ENCODE peak calls at places on chromosome 1, in four cellular contexts. One of them, this sample, is unnamed.

GRCh38 chr1:41558761-41559171 is 74.3 kb upstream of the EDN2 start:
- DNase-seq in neuronal stem cell: no peak
- DNase-seq in activated naive CD8-positive, alpha-beta T cell treated with anti-CD3 and anti-CD28 coated beads, Interleukin-2, amount 50 U/mL, for 24 hours: no peak
- DNase-seq in stimulated activated CD8-positive, alpha-beta memory T cell treated with anti-CD3 and anti-CD28 coated beads, Interleukin-4, amount 100 ng/mL, for 1 hour: no peak
- DNase-seq in this sample: no peak

GRCh38 chr1:240575976-240576666 is 35.8 kb downstream of the GREM2 start:
- DNase-seq in neuronal stem cell: no peak
- DNase-seq in activated naive CD8-positive, alpha-beta T cell treated with anti-CD3 and anti-CD28 coated beads, Interleukin-2, amount 50 U/mL, for 24 hours: peak
- DNase-seq in stimulated activated CD8-positive, alpha-beta memory T cell treated with anti-CD3 and anti-CD28 coated beads, Interleukin-4, amount 100 ng/mL, for 1 hour: no peak
- DNase-seq in this sample: no peak

GRCh38 chr1:27045973-27046558 is 33.4 kb upstream of the TENT5B start:
- DNase-seq in neuronal stem cell: peak
- DNase-seq in activated naive CD8-positive, alpha-beta T cell treated with anti-CD3 and anti-CD28 coated beads, Interleukin-2, amount 50 U/mL, for 24 hours: peak
- DNase-seq in stimulated activated CD8-positive, alpha-beta memory T cell treated with anti-CD3 and anti-CD28 coated beads, Interleukin-4, amount 100 ng/mL, for 1 hour: peak
- DNase-seq in this sample: peak

GRCh38 chr1:210448293-210448892 is 119.7 kb downstream of the HHAT start:
- DNase-seq in neuronal stem cell: peak
- DNase-seq in activated naive CD8-positive, alpha-beta T cell treated with anti-CD3 and anti-CD28 coated beads, Interleukin-2, amount 50 U/mL, for 24 hours: peak
- DNase-seq in stimulated activated CD8-positive, alpha-beta memory T cell treated with anti-CD3 and anti-CD28 coated beads, Interleukin-4, amount 100 ng/mL, for 1 hour: no peak
- DNase-seq in this sample: peak

GRCh38 chr1:76158126-76158525 is 83.6 kb downstream of the ST6GALNAC3 start:
- DNase-seq in neuronal stem cell: no peak
- DNase-seq in activated naive CD8-positive, alpha-beta T cell treated with anti-CD3 and anti-CD28 coated beads, Interleukin-2, amount 50 U/mL, for 24 hours: no peak
- DNase-seq in stimulated activated CD8-positive, alpha-beta memory T cell treated with anti-CD3 and anti-CD28 coated beads, Interleukin-4, amount 100 ng/mL, for 1 hour: no peak
- DNase-seq in this sample: no peak

GRCh38 chr1:70504821-70505193 is 93.7 kb downstream of the CTH start:
- DNase-seq in neuronal stem cell: no peak
- DNase-seq in activated naive CD8-positive, alpha-beta T cell treated with anti-CD3 and anti-CD28 coated beads, Interleukin-2, amount 50 U/mL, for 24 hours: no peak
- DNase-seq in stimulated activated CD8-positive, alpha-beta memory T cell treated with anti-CD3 and anti-CD28 coated beads, Interleukin-4, amount 100 ng/mL, for 1 hour: no peak
- DNase-seq in this sample: peak

GRCh38 chr1:167054946-167055630 is 35.1 kb downstream of the GPA33 start:
- DNase-seq in neuronal stem cell: no peak
- DNase-seq in activated naive CD8-positive, alpha-beta T cell treated with anti-CD3 and anti-CD28 coated beads, Interleukin-2, amount 50 U/mL, for 24 hours: no peak
- DNase-seq in stimulated activated CD8-positive, alpha-beta memory T cell treated with anti-CD3 and anti-CD28 coated beads, Interleukin-4, amount 100 ng/mL, for 1 hour: no peak
- DNase-seq in this sample: no peak

GRCh38 chr1:67226688-67227087 is 60.4 kb downstream of the IL23R start:
- DNase-seq in neuronal stem cell: no peak
- DNase-seq in activated naive CD8-positive, alpha-beta T cell treated with anti-CD3 and anti-CD28 coated beads, Interleukin-2, amount 50 U/mL, for 24 hours: no peak
- DNase-seq in stimulated activated CD8-positive, alpha-beta memory T cell treated with anti-CD3 and anti-CD28 coated beads, Interleukin-4, amount 100 ng/mL, for 1 hour: no peak
- DNase-seq in this sample: no peak

GRCh38 chr1:5891736-5892135 is 100.5 kb downstream of the NPHP4 start:
- DNase-seq in neuronal stem cell: no peak
- DNase-seq in activated naive CD8-positive, alpha-beta T cell treated with anti-CD3 and anti-CD28 coated beads, Interleukin-2, amount 50 U/mL, for 24 hours: no peak
- DNase-seq in stimulated activated CD8-positive, alpha-beta memory T cell treated with anti-CD3 and anti-CD28 coated beads, Interleukin-4, amount 100 ng/mL, for 1 hour: no peak
- DNase-seq in this sample: no peak

GRCh38 chr1:236860096-236860495 is 65.0 kb downstream of the MTR start:
- DNase-seq in neuronal stem cell: no peak
- DNase-seq in activated naive CD8-positive, alpha-beta T cell treated with anti-CD3 and anti-CD28 coated beads, Interleukin-2, amount 50 U/mL, for 24 hours: no peak
- DNase-seq in stimulated activated CD8-positive, alpha-beta memory T cell treated with anti-CD3 and anti-CD28 coated beads, Interleukin-4, amount 100 ng/mL, for 1 hour: no peak
- DNase-seq in this sample: no peak

GRCh38 chr1:8482844-8483436 is 165.0 kb downstream of the SLC45A1 start:
- DNase-seq in neuronal stem cell: no peak
- DNase-seq in activated naive CD8-positive, alpha-beta T cell treated with anti-CD3 and anti-CD28 coated beads, Interleukin-2, amount 50 U/mL, for 24 hours: no peak
- DNase-seq in stimulated activated CD8-positive, alpha-beta memory T cell treated with anti-CD3 and anti-CD28 coated beads, Interleukin-4, amount 100 ng/mL, for 1 hour: no peak
- DNase-seq in this sample: no peak

GRCh38 chr1:23470282-23471070 is 13.5 kb downstream of the ASAP3 start:
- DNase-seq in neuronal stem cell: no peak
- DNase-seq in activated naive CD8-positive, alpha-beta T cell treated with anti-CD3 and anti-CD28 coated beads, Interleukin-2, amount 50 U/mL, for 24 hours: no peak
- DNase-seq in stimulated activated CD8-positive, alpha-beta memory T cell treated with anti-CD3 and anti-CD28 coated beads, Interleukin-4, amount 100 ng/mL, for 1 hour: no peak
- DNase-seq in this sample: no peak

GRCh38 chr1:156677616-156678596 is 699 bp upstream of the NES start:
- DNase-seq in neuronal stem cell: peak
- DNase-seq in activated naive CD8-positive, alpha-beta T cell treated with anti-CD3 and anti-CD28 coated beads, Interleukin-2, amount 50 U/mL, for 24 hours: peak
- DNase-seq in stimulated activated CD8-positive, alpha-beta memory T cell treated with anti-CD3 and anti-CD28 coated beads, Interleukin-4, amount 100 ng/mL, for 1 hour: no peak
- DNase-seq in this sample: peak

GRCh38 chr1:7262611-7263010 is 477.4 kb downstream of the CAMTA1 start:
- DNase-seq in neuronal stem cell: no peak
- DNase-seq in activated naive CD8-positive, alpha-beta T cell treated with anti-CD3 and anti-CD28 coated beads, Interleukin-2, amount 50 U/mL, for 24 hours: no peak
- DNase-seq in stimulated activated CD8-positive, alpha-beta memory T cell treated with anti-CD3 and anti-CD28 coated beads, Interleukin-4, amount 100 ng/mL, for 1 hour: no peak
- DNase-seq in this sample: no peak

GRCh38 chr1:198165927-198166647 is 9.3 kb downstream of the NEK7 start:
- DNase-seq in neuronal stem cell: peak
- DNase-seq in activated naive CD8-positive, alpha-beta T cell treated with anti-CD3 and anti-CD28 coated beads, Interleukin-2, amount 50 U/mL, for 24 hours: no peak
- DNase-seq in stimulated activated CD8-positive, alpha-beta memory T cell treated with anti-CD3 and anti-CD28 coated beads, Interleukin-4, amount 100 ng/mL, for 1 hour: no peak
- DNase-seq in this sample: no peak

GRCh38 chr1:24987875-24988559 is 57.9 kb upstream of the RUNX3 start:
- DNase-seq in neuronal stem cell: no peak
- DNase-seq in activated naive CD8-positive, alpha-beta T cell treated with anti-CD3 and anti-CD28 coated beads, Interleukin-2, amount 50 U/mL, for 24 hours: no peak
- DNase-seq in stimulated activated CD8-positive, alpha-beta memory T cell treated with anti-CD3 and anti-CD28 coated beads, Interleukin-4, amount 100 ng/mL, for 1 hour: no peak
- DNase-seq in this sample: no peak

GRCh38 chr1:33612877-33613487 is 140.5 kb downstream of the ZSCAN20 start:
- DNase-seq in neuronal stem cell: peak
- DNase-seq in activated naive CD8-positive, alpha-beta T cell treated with anti-CD3 and anti-CD28 coated beads, Interleukin-2, amount 50 U/mL, for 24 hours: peak
- DNase-seq in stimulated activated CD8-positive, alpha-beta memory T cell treated with anti-CD3 and anti-CD28 coated beads, Interleukin-4, amount 100 ng/mL, for 1 hour: no peak
- DNase-seq in this sample: peak

GRCh38 chr1:190579517-190580193 is 102.0 kb upstream of the BRINP3 start:
- DNase-seq in neuronal stem cell: no peak
- DNase-seq in activated naive CD8-positive, alpha-beta T cell treated with anti-CD3 and anti-CD28 coated beads, Interleukin-2, amount 50 U/mL, for 24 hours: no peak
- DNase-seq in stimulated activated CD8-positive, alpha-beta memory T cell treated with anti-CD3 and anti-CD28 coated beads, Interleukin-4, amount 100 ng/mL, for 1 hour: no peak
- DNase-seq in this sample: no peak

GRCh38 chr1:211476200-211476849 is 15.6 kb downstream of the RD3 start:
- DNase-seq in neuronal stem cell: peak
- DNase-seq in activated naive CD8-positive, alpha-beta T cell treated with anti-CD3 and anti-CD28 coated beads, Interleukin-2, amount 50 U/mL, for 24 hours: peak
- DNase-seq in stimulated activated CD8-positive, alpha-beta memory T cell treated with anti-CD3 and anti-CD28 coated beads, Interleukin-4, amount 100 ng/mL, for 1 hour: peak
- DNase-seq in this sample: peak

GRCh38 chr1:145978860-145979745 is 14.6 kb downstream of the POLR3GL start:
- DNase-seq in neuronal stem cell: peak
- DNase-seq in activated naive CD8-positive, alpha-beta T cell treated with anti-CD3 and anti-CD28 coated beads, Interleukin-2, amount 50 U/mL, for 24 hours: peak
- DNase-seq in stimulated activated CD8-positive, alpha-beta memory T cell treated with anti-CD3 and anti-CD28 coated beads, Interleukin-4, amount 100 ng/mL, for 1 hour: peak
- DNase-seq in this sample: peak

GRCh38 chr1:56590520-56591011 is 11.2 kb upstream of the PLPP3 start:
- DNase-seq in neuronal stem cell: no peak
- DNase-seq in activated naive CD8-positive, alpha-beta T cell treated with anti-CD3 and anti-CD28 coated beads, Interleukin-2, amount 50 U/mL, for 24 hours: no peak
- DNase-seq in stimulated activated CD8-positive, alpha-beta memory T cell treated with anti-CD3 and anti-CD28 coated beads, Interleukin-4, amount 100 ng/mL, for 1 hour: no peak
- DNase-seq in this sample: no peak

GRCh38 chr1:30607723-30608122 is 115.7 kb downstream of the MATN1 start:
- DNase-seq in neuronal stem cell: no peak
- DNase-seq in activated naive CD8-positive, alpha-beta T cell treated with anti-CD3 and anti-CD28 coated beads, Interleukin-2, amount 50 U/mL, for 24 hours: no peak
- DNase-seq in stimulated activated CD8-positive, alpha-beta memory T cell treated with anti-CD3 and anti-CD28 coated beads, Interleukin-4, amount 100 ng/mL, for 1 hour: no peak
- DNase-seq in this sample: no peak

GRCh38 chr1:155910621-155911121 is 478 bp downstream of the RIT1 start:
- DNase-seq in neuronal stem cell: peak
- DNase-seq in activated naive CD8-positive, alpha-beta T cell treated with anti-CD3 and anti-CD28 coated beads, Interleukin-2, amount 50 U/mL, for 24 hours: peak
- DNase-seq in stimulated activated CD8-positive, alpha-beta memory T cell treated with anti-CD3 and anti-CD28 coated beads, Interleukin-4, amount 100 ng/mL, for 1 hour: no peak
- DNase-seq in this sample: peak

GRCh38 chr1:246608616-246609376 is 42.5 kb downstream of the CNST start:
- DNase-seq in neuronal stem cell: no peak
- DNase-seq in activated naive CD8-positive, alpha-beta T cell treated with anti-CD3 and anti-CD28 coated beads, Interleukin-2, amount 50 U/mL, for 24 hours: peak
- DNase-seq in stimulated activated CD8-positive, alpha-beta memory T cell treated with anti-CD3 and anti-CD28 coated beads, Interleukin-4, amount 100 ng/mL, for 1 hour: no peak
- DNase-seq in this sample: no peak

GRCh38 chr1:34982820-34983376 is 2.2 kb downstream of the TMEM35B start:
- DNase-seq in neuronal stem cell: no peak
- DNase-seq in activated naive CD8-positive, alpha-beta T cell treated with anti-CD3 and anti-CD28 coated beads, Interleukin-2, amount 50 U/mL, for 24 hours: no peak
- DNase-seq in stimulated activated CD8-positive, alpha-beta memory T cell treated with anti-CD3 and anti-CD28 coated beads, Interleukin-4, amount 100 ng/mL, for 1 hour: no peak
- DNase-seq in this sample: no peak

GRCh38 chr1:207440634-207441033 is 13.5 kb upstream of the CR2 start:
- DNase-seq in neuronal stem cell: no peak
- DNase-seq in activated naive CD8-positive, alpha-beta T cell treated with anti-CD3 and anti-CD28 coated beads, Interleukin-2, amount 50 U/mL, for 24 hours: no peak
- DNase-seq in stimulated activated CD8-positive, alpha-beta memory T cell treated with anti-CD3 and anti-CD28 coated beads, Interleukin-4, amount 100 ng/mL, for 1 hour: no peak
- DNase-seq in this sample: no peak

GRCh38 chr1:163290025-163290610 is 31.6 kb upstream of the NUF2 start:
- DNase-seq in neuronal stem cell: no peak
- DNase-seq in activated naive CD8-positive, alpha-beta T cell treated with anti-CD3 and anti-CD28 coated beads, Interleukin-2, amount 50 U/mL, for 24 hours: no peak
- DNase-seq in stimulated activated CD8-positive, alpha-beta memory T cell treated with anti-CD3 and anti-CD28 coated beads, Interleukin-4, amount 100 ng/mL, for 1 hour: no peak
- DNase-seq in this sample: no peak

GRCh38 chr1:65503427-65503826 is 83.0 kb downstream of the LEPR start:
- DNase-seq in neuronal stem cell: no peak
- DNase-seq in activated naive CD8-positive, alpha-beta T cell treated with anti-CD3 and anti-CD28 coated beads, Interleukin-2, amount 50 U/mL, for 24 hours: no peak
- DNase-seq in stimulated activated CD8-positive, alpha-beta memory T cell treated with anti-CD3 and anti-CD28 coated beads, Interleukin-4, amount 100 ng/mL, for 1 hour: no peak
- DNase-seq in this sample: no peak

GRCh38 chr1:167331650-167332049 is 111.0 kb downstream of the POU2F1 start:
- DNase-seq in neuronal stem cell: no peak
- DNase-seq in activated naive CD8-positive, alpha-beta T cell treated with anti-CD3 and anti-CD28 coated beads, Interleukin-2, amount 50 U/mL, for 24 hours: no peak
- DNase-seq in stimulated activated CD8-positive, alpha-beta memory T cell treated with anti-CD3 and anti-CD28 coated beads, Interleukin-4, amount 100 ng/mL, for 1 hour: no peak
- DNase-seq in this sample: no peak

GRCh38 chr1:25821630-25822091 is 1.9 kb downstream of the MTFR1L start:
- DNase-seq in neuronal stem cell: no peak
- DNase-seq in activated naive CD8-positive, alpha-beta T cell treated with anti-CD3 and anti-CD28 coated beads, Interleukin-2, amount 50 U/mL, for 24 hours: no peak
- DNase-seq in stimulated activated CD8-positive, alpha-beta memory T cell treated with anti-CD3 and anti-CD28 coated beads, Interleukin-4, amount 100 ng/mL, for 1 hour: no peak
- DNase-seq in this sample: no peak

GRCh38 chr1:192238421-192238820 is 78.4 kb upstream of the RGS21 start:
- DNase-seq in neuronal stem cell: no peak
- DNase-seq in activated naive CD8-positive, alpha-beta T cell treated with anti-CD3 and anti-CD28 coated beads, Interleukin-2, amount 50 U/mL, for 24 hours: no peak
- DNase-seq in stimulated activated CD8-positive, alpha-beta memory T cell treated with anti-CD3 and anti-CD28 coated beads, Interleukin-4, amount 100 ng/mL, for 1 hour: no peak
- DNase-seq in this sample: no peak

GRCh38 chr1:162605225-162605927 is 26.9 kb upstream of the DDR2 start:
- DNase-seq in neuronal stem cell: no peak
- DNase-seq in activated naive CD8-positive, alpha-beta T cell treated with anti-CD3 and anti-CD28 coated beads, Interleukin-2, amount 50 U/mL, for 24 hours: no peak
- DNase-seq in stimulated activated CD8-positive, alpha-beta memory T cell treated with anti-CD3 and anti-CD28 coated beads, Interleukin-4, amount 100 ng/mL, for 1 hour: no peak
- DNase-seq in this sample: no peak

GRCh38 chr1:115679141-115679611 is 37.4 kb downstream of the VANGL1 start:
- DNase-seq in neuronal stem cell: no peak
- DNase-seq in activated naive CD8-positive, alpha-beta T cell treated with anti-CD3 and anti-CD28 coated beads, Interleukin-2, amount 50 U/mL, for 24 hours: no peak
- DNase-seq in stimulated activated CD8-positive, alpha-beta memory T cell treated with anti-CD3 and anti-CD28 coated beads, Interleukin-4, amount 100 ng/mL, for 1 hour: no peak
- DNase-seq in this sample: no peak

GRCh38 chr1:155463865-155464264 is 98.7 kb downstream of the ASH1L start:
- DNase-seq in neuronal stem cell: no peak
- DNase-seq in activated naive CD8-positive, alpha-beta T cell treated with anti-CD3 and anti-CD28 coated beads, Interleukin-2, amount 50 U/mL, for 24 hours: no peak
- DNase-seq in stimulated activated CD8-positive, alpha-beta memory T cell treated with anti-CD3 and anti-CD28 coated beads, Interleukin-4, amount 100 ng/mL, for 1 hour: no peak
- DNase-seq in this sample: no peak

GRCh38 chr1:197838836-197839235 is 63.6 kb upstream of the DENND1B start:
- DNase-seq in neuronal stem cell: no peak
- DNase-seq in activated naive CD8-positive, alpha-beta T cell treated with anti-CD3 and anti-CD28 coated beads, Interleukin-2, amount 50 U/mL, for 24 hours: no peak
- DNase-seq in stimulated activated CD8-positive, alpha-beta memory T cell treated with anti-CD3 and anti-CD28 coated beads, Interleukin-4, amount 100 ng/mL, for 1 hour: no peak
- DNase-seq in this sample: no peak

GRCh38 chr1:155125946-155126493 is 1.7 kb upstream of the EFNA1 start:
- DNase-seq in neuronal stem cell: peak
- DNase-seq in activated naive CD8-positive, alpha-beta T cell treated with anti-CD3 and anti-CD28 coated beads, Interleukin-2, amount 50 U/mL, for 24 hours: no peak
- DNase-seq in stimulated activated CD8-positive, alpha-beta memory T cell treated with anti-CD3 and anti-CD28 coated beads, Interleukin-4, amount 100 ng/mL, for 1 hour: no peak
- DNase-seq in this sample: no peak

GRCh38 chr1:69070660-69071373 is 496.9 kb upstream of the LRRC7 start:
- DNase-seq in neuronal stem cell: no peak
- DNase-seq in activated naive CD8-positive, alpha-beta T cell treated with anti-CD3 and anti-CD28 coated beads, Interleukin-2, amount 50 U/mL, for 24 hours: no peak
- DNase-seq in stimulated activated CD8-positive, alpha-beta memory T cell treated with anti-CD3 and anti-CD28 coated beads, Interleukin-4, amount 100 ng/mL, for 1 hour: no peak
- DNase-seq in this sample: no peak